ENCODE peak calls at places on chromosomes 4 and X, in six cellular contexts. P, O, M, E, X and I are unnamed samples.

GRCh38 chrX:8235026-8235425 is 64.0 kb upstream of the VCX2 start:
- DNase-seq in P (no peak), O (no peak), M (peak; percentile 10), E (no peak), X (no peak), I (no peak)

GRCh38 chrX:13569479-13570244 is at the start of gene EGFL6:
- DNase-seq in P (no peak), O (peak; percentile 38), M (no peak), E (peak; percentile 56), X (no peak), I (no peak)

GRCh38 chr4:136939781-136940180 is 592.5 kb downstream of the PCDH18 start:
- DNase-seq in P (no peak), O (no peak), M (no peak), E (no peak), X (no peak), I (no peak)

GRCh38 chr4:113317523-113317922 is 268.1 kb downstream of the ANK2 start:
- DNase-seq in P (no peak), O (no peak), M (peak; percentile 9), E (no peak), X (no peak), I (no peak)

GRCh38 chr4:37717575-37717974 is 31.4 kb upstream of the RELL1 start:
- DNase-seq in P (no peak), O (no peak), M (peak; percentile 52), E (no peak), X (peak; percentile 79), I (peak; percentile 15)

GRCh38 chr4:55278316-55278715 is 67.7 kb upstream of the SRD5A3 start:
- DNase-seq in P (no peak), O (no peak), M (no peak), E (no peak), X (no peak), I (no peak)

GRCh38 chr4:2341261-2341841 is 77.1 kb downstream of the ZFYVE28 start:
- DNase-seq in P (no peak), O (no peak), M (no peak), E (no peak), X (no peak), I (no peak)

GRCh38 chr4:53012738-53013137 is 150.6 kb downstream of the RASL11B start:
- DNase-seq in P (no peak), O (no peak), M (no peak), E (no peak), X (no peak), I (peak; percentile 49)

GRCh38 chr4:69026974-69027373 is 69.3 kb upstream of the UGT2B7 start:
- DNase-seq in P (no peak), O (no peak), M (no peak), E (no peak), X (no peak), I (no peak)

GRCh38 chrX:41332988-41333743 is 796 bp upstream of the DDX3X start:
- DNase-seq in P (peak; percentile 86), O (peak; percentile 86), M (peak; percentile 74), E (peak; percentile 91), X (peak; percentile 82), I (peak; percentile 95)

GRCh38 chr4:141548791-141549190 is 87.6 kb upstream of the IL15 start:
- DNase-seq in P (no peak), O (no peak), M (no peak), E (no peak), X (no peak), I (no peak)

GRCh38 chr4:18247189-18247588 is 225.6 kb upstream of the LCORL start:
- DNase-seq in P (peak; percentile 91), O (no peak), M (no peak), E (no peak), X (no peak), I (no peak)

GRCh38 chr4:2041234-2042130 is 17.6 kb upstream of the NAT8L start:
- DNase-seq in P (peak; percentile 90), O (peak; percentile 97), M (peak; percentile 78), E (peak; percentile 98), X (peak; percentile 60), I (peak; percentile 89)

GRCh38 chr4:126851391-126851790 is 781.4 kb upstream of the INTU start:
- DNase-seq in P (no peak), O (no peak), M (no peak), E (no peak), X (peak; percentile 30), I (peak; percentile 3)

GRCh38 chr4:3473251-3473942 is 10.3 kb downstream of the DOK7 start:
- DNase-seq in P (no peak), O (no peak), M (no peak), E (peak; percentile 1), X (no peak), I (no peak)

GRCh38 chr4:26218677-26219181 is 102.1 kb upstream of the RBPJ start:
- DNase-seq in P (no peak), O (no peak), M (no peak), E (no peak), X (no peak), I (no peak)

GRCh38 chrX:9153299-9153698 is 119.4 kb upstream of the FAM9B start:
- DNase-seq in P (no peak), O (no peak), M (peak; percentile 91), E (no peak), X (peak; percentile 3), I (peak; percentile 22)

GRCh38 chr4:14168919-14169318 is 541.4 kb upstream of the BOD1L1 start:
- DNase-seq in P (no peak), O (no peak), M (peak; percentile 97), E (no peak), X (peak; percentile 96), I (peak; percentile 39)

GRCh38 chrX:145735036-145735435 is 82.6 kb upstream of the SLITRK2 start:
- DNase-seq in P (no peak), O (no peak), M (peak; percentile 6), E (no peak), X (no peak), I (no peak)

GRCh38 chrX:108735680-108736508 is 469 bp downstream of the IRS4 start:
- DNase-seq in P (no peak), O (no peak), M (no peak), E (peak; percentile 49), X (peak; percentile 6), I (no peak)

GRCh38 chrX:131830400-131831184 is 192.5 kb upstream of the STK26 start:
- DNase-seq in P (peak; percentile 92), O (peak; percentile 89), M (peak; percentile 71), E (peak; percentile 88), X (peak; percentile 40), I (peak; percentile 92)

GRCh38 chr4:69523385-69524132 is 27.9 kb upstream of the UGT2B4 start:
- DNase-seq in P (no peak), O (peak; percentile 34), M (no peak), E (no peak), X (no peak), I (no peak)

GRCh38 chrX:148203531-148203930 is 222.4 kb downstream of the FMR1NB start:
- DNase-seq in P (no peak), O (no peak), M (no peak), E (no peak), X (no peak), I (no peak)

GRCh38 chrX:140500427-140500826 is 4.4 kb downstream of the SOX3 start:
- DNase-seq in P (no peak), O (no peak), M (no peak), E (peak; percentile 44), X (no peak), I (no peak)
- TF ChIP-seq EZH2 in P (no peak), O (no peak), M (no peak), E (no peak), X (no peak), I (no peak)

GRCh38 chr4:108372678-108373077 is 203.9 kb upstream of the LEF1 start:
- DNase-seq in P (peak; percentile 97), O (no peak), M (no peak), E (no peak), X (no peak), I (no peak)

GRCh38 chr4:108377021-108377420 is 208.3 kb upstream of the LEF1 start:
- DNase-seq in P (no peak), O (no peak), M (no peak), E (no peak), X (no peak), I (no peak)

GRCh38 chr4:108378164-108378563 is 209.4 kb upstream of the LEF1 start:
- DNase-seq in P (no peak), O (no peak), M (no peak), E (no peak), X (no peak), I (no peak)

GRCh38 chr4:108370826-108371225 is 202.1 kb upstream of the LEF1 start:
- DNase-seq in P (no peak), O (no peak), M (no peak), E (no peak), X (no peak), I (no peak)

DNA sequence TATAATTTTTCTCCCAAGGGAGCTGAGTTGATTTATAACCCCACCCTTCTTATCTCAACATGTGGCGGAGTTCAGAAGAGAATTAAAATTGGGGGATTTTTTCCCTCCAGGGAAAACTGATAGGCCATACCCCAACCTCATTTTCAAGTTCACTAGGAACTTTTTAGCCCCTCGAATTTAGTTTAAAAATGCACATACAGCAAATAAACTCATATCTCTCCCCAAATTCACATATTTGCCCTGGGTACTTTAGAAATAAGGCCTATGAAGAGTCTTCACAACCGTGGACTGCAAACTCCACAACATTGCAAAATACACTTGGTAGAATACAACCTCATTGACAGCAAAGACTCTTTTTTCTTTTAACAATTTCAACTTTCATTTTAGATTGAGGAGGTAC is 206.7 kb upstream of the LEF1 start:
- DNase-seq in P (no peak), O (no peak), M (no peak), E (no peak), X (no peak), I (no peak)
- H3K27ac ChIP-seq in P (no peak overlapping the region), O (no peak overlapping the region), M (no peak overlapping the region), E (no peak overlapping the region), X (no peak overlapping the region), I (no peak overlapping the region)

DNA sequence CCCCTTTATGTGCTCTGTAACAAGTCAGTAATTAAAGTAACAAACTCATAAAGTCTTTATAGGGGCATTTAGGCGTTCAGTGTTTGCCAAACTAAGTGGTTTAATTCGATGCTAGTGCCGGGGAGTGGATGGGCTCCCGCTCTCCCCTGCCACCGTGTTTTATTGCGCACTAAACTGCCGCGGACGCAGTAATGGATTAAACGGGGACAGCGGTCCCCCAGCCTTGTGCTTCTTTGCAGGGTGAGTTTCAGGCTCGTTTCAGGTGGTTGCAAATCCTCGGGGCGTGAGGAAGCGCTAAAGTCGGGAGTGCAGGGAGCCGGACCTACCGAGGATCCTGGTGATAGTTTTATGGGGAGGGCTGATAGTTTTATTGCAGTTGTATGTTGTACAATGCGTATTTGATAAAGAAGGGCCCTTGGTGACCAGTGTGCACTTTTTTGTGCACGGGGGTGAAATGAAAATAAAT is 1.7 kb upstream of the PHOX2B start:
- DNase-seq in P (no peak), O (peak; percentile 21), M (no peak), E (peak; percentile 51), X (no peak), I (no peak)
- TF ChIP-seq EZH2 in P (no peak), O (peak; percentile 98), M (no peak), E (peak; percentile 86), X (peak; percentile 12), I (no peak)

GRCh38 chrX:152428596-152428995 is 22.5 kb downstream of the GABRA3 start:
- DNase-seq in P (no peak), O (no peak), M (no peak), E (no peak), X (no peak), I (no peak)
- H3K27ac ChIP-seq in P (no peak overlapping the region), O (no peak overlapping the region), M (no peak overlapping the region), E (no peak overlapping the region), X (no peak overlapping the region), I (no peak overlapping the region)

GRCh38 chr4:169109276-169109675 is 99.2 kb upstream of the CBR4 start:
- DNase-seq in P (no peak), O (no peak), M (no peak), E (no peak), X (no peak), I (no peak)
- TF ChIP-seq EZH2 in P (no peak), O (no peak), M (no peak), E (no peak), X (no peak), I (no peak)

GRCh38 chr4:33493231-33493630 is 2751.1 kb downstream of the ARAP2 start:
- DNase-seq in P (no peak), O (no peak), M (peak; percentile 29), E (no peak), X (no peak), I (no peak)
- H3K27ac ChIP-seq in P (no peak overlapping the region), O (no peak overlapping the region), M (no peak overlapping the region), E (no peak overlapping the region), X (no peak overlapping the region), I (no peak overlapping the region)